ENCODE peak calls at places on chromosomes 2 and 18, in ten cellular contexts. Z, E, I, C, O, N, Y, S, L and M are unnamed samples.

GRCh38 chr2:182952741-182953450 is 85.4 kb downstream of the NCKAP1 start:
- DNase-seq in E (no peak), I (no peak), Y (no peak), S (no peak), Z (no peak), L (no peak), C (no peak), N (no peak), O (peak), M (peak)

GRCh38 chr2:145075454-145076062 is 555.6 kb upstream of the ZEB2 start:
- DNase-seq in N (no peak), L (no peak), O (no peak), Y (no peak), E (no peak), I (no peak), C (no peak), S (no peak), Z (no peak), M (no peak)

GRCh38 chr2:190266314-190266713 is 53.3 kb downstream of the HIBCH start:
- DNase-seq in E (no peak), S (no peak), N (no peak), Y (no peak), C (no peak), O (no peak), I (no peak), L (no peak), Z (no peak), M (no peak)

GRCh38 chr2:235050992-235051351 is 99.2 kb downstream of the SH3BP4 start:
- DNase-seq in E (peak), Y (peak), S (peak), C (peak), I (no peak), O (peak), L (no peak), Z (peak), N (peak), M (peak)

GRCh38 chr2:42050350-42051167 is 2.7 kb downstream of the PKDCC start:
- DNase-seq in Y (no peak), S (no peak), E (no peak), Z (no peak), L (no peak), O (no peak), I (no peak), N (no peak), C (no peak), M (no peak)

GRCh38 chr18:57533901-57534300 is 52.6 kb downstream of the FECH start:
- DNase-seq in O (no peak), N (no peak), E (no peak), Y (no peak), Z (no peak), S (no peak), C (no peak), L (no peak), I (no peak), M (no peak)

GRCh38 chr2:149422337-149422990 is 92.1 kb downstream of the LYPD6 start:
- DNase-seq in I (no peak), N (no peak), C (peak), Z (no peak), S (no peak), Y (no peak), L (no peak), O (peak), E (peak), M (peak)

GRCh38 chr2:230902180-230902899 is 22.7 kb downstream of the GPR55 start:
- DNase-seq in I (peak), Y (peak), Z (peak), S (peak), O (peak), E (peak), L (peak), N (peak), C (peak), M (peak)

GRCh38 chr2:109135572-109136185 is 6.7 kb downstream of the SH3RF3 start:
- DNase-seq in I (no peak), E (no peak), N (peak), Y (no peak), C (no peak), Z (no peak), S (no peak), L (no peak), O (peak), M (no peak)

GRCh38 chr2:204645018-204645775 is 99.9 kb downstream of the PARD3B start:
- DNase-seq in Z (no peak), I (no peak), E (no peak), L (no peak), O (peak), S (no peak), N (no peak), Y (no peak), C (peak), M (peak)

GRCh38 chr2:22788749-22789148 is 596.2 kb upstream of the KLHL29 start:
- DNase-seq in O (no peak), C (no peak), S (no peak), I (no peak), L (no peak), Y (no peak), Z (no peak), E (no peak), N (no peak), M (no peak)

GRCh38 chr2:96773922-96774321 is 13.2 kb downstream of the CNNM4 start:
- DNase-seq in O (no peak), I (no peak), N (peak), S (no peak), C (no peak), Y (no peak), L (peak), Z (no peak), E (no peak), M (no peak)

GRCh38 chr2:86019121-86019520 is 86.6 kb downstream of the POLR1A start:
- DNase-seq in C (no peak), I (no peak), S (no peak), N (no peak), Y (no peak), Z (no peak), O (no peak), L (no peak), E (no peak), M (no peak)